ENCODE peak calls at places on chromosomes 13 and 19, in five cellular contexts. N, M, P, I and G are unnamed samples.
A peak's percentile ranks its signal among the peaks of the same experiment; 100 is the strongest.

GRCh38 chr19:16442386-16443276 is 29.1 kb downstream of the EPS15L1 start:
- DNase-seq in N (no peak), M (no peak), P (no peak), I (no peak), G (no peak)

GRCh38 chr19:5889288-5889971 is 14.2 kb downstream of the NDUFA11 start:
- DNase-seq in N (no peak), M (no peak), P (peak; percentile 51), I (peak; percentile 29), G (peak; percentile 83)

GRCh38 chr13:99907038-99907437 is 64.5 kb downstream of the ZIC5 start:
- DNase-seq in N (no peak), M (no peak), P (no peak), I (no peak), G (no peak)

GRCh38 chr13:111210082-111210481 is 95.0 kb downstream of the ARHGEF7 start:
- DNase-seq in N (no peak), M (no peak), P (no peak), I (no peak), G (peak; percentile 85)

GRCh38 chr19:6065685-6066365 is 44.5 kb downstream of the RFX2 start:
- DNase-seq in N (peak; percentile 29), M (peak; percentile 71), P (peak; percentile 85), I (no peak), G (peak; percentile 69)

GRCh38 chr13:48478401-48478800 is 54.5 kb downstream of the RCBTB2 start:
- DNase-seq in N (no peak), M (no peak), P (peak; percentile 25), I (peak; percentile 30), G (no peak)

GRCh38 chr19:15324791-15325519 is 7.4 kb downstream of the BRD4 start:
- DNase-seq in N (no peak), M (no peak), P (no peak), I (no peak), G (no peak)

GRCh38 chr13:48400820-48401219 is 12.1 kb downstream of the LPAR6 start:
- DNase-seq in N (no peak), M (no peak), P (peak; percentile 80), I (peak; percentile 69), G (peak; percentile 15)

GRCh38 chr13:44921931-44922758 is 67.1 kb downstream of the NUFIP1 start:
- DNase-seq in N (no peak), M (no peak), P (peak; percentile 95), I (peak; percentile 100), G (peak; percentile 85)

GRCh38 chr13:22960827-22961226 is 220.0 kb upstream of the SGCG start:
- DNase-seq in N (no peak), M (no peak), P (no peak), I (no peak), G (no peak)

GRCh38 chr13:23672616-23673015 is 102.4 kb downstream of the TNFRSF19 start:
- DNase-seq in N (no peak), M (no peak), P (no peak), I (peak; percentile 80), G (no peak)

GRCh38 chr19:45768644-45769053 is 403 bp downstream of the SIX5 start:
- DNase-seq in N (peak; percentile 63), M (peak; percentile 51), P (peak; percentile 81), I (peak; percentile 55), G (peak; percentile 95)

GRCh38 chr19:53466726-53467125 is 807 bp upstream of the ZNF813 start:
- DNase-seq in N (no peak), M (no peak), P (peak; percentile 18), I (no peak), G (peak; percentile 60)

GRCh38 chr13:107799001-107799400 is 416.3 kb downstream of the LIG4 start:
- DNase-seq in N (no peak), M (no peak), P (peak; percentile 50), I (no peak), G (no peak)

GRCh38 chr19:13764101-13764807 is at the start of gene MRI1:
- DNase-seq in N (peak; percentile 84), M (peak; percentile 67), P (peak; percentile 82), I (peak; percentile 72), G (peak; percentile 99)

GRCh38 chr13:34156841-34157365 is 339.0 kb downstream of the RFC3 start:
- DNase-seq in N (peak; percentile 5), M (no peak), P (peak; percentile 98), I (peak; percentile 83), G (peak; percentile 45)

GRCh38 chr13:29886446-29886845 is 36.0 kb upstream of the UBL3 start:
- DNase-seq in N (no peak), M (no peak), P (no peak), I (no peak), G (no peak)

GRCh38 chr19:4633140-4633967 is 6.0 kb upstream of the TNFAIP8L1 start:
- DNase-seq in N (peak; percentile 48), M (peak; percentile 79), P (peak; percentile 68), I (peak; percentile 68), G (peak; percentile 93)

GRCh38 chr19:50548191-50549058 is 19.8 kb downstream of the LRRC4B start:
- DNase-seq in N (no peak), M (no peak), P (no peak), I (no peak), G (peak; percentile 77)
- H3K79me2 ChIP-seq in N (no peaks in the 10 kb centered on the region), M (no peaks in the 10 kb centered on the region), P (no peaks in the 10 kb centered on the region), I (no peaks in the 10 kb centered on the region), G (no peaks in the 10 kb centered on the region)

DNA sequence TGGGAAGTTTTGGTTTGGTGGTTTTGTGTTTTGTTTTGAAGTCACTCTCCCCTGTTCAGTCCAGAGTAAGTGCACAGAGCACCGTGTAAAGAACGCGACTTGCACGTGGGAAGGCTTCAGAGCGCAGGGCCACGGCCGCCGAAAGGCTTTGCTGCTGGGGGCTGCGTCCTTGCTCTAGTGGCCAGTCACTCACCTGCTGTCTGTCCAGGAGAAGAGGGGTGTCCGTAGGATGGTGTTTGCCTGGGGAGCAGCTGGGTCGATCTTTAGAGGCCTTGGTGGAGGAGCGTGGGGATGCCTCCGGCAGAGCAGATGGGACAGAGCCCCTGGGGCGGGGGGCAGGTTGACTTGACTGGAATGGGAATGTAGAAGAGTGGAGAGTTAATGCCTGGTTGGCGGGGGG is 116.6 kb upstream of the MCF2L start:
- DNase-seq in N (no peak), M (no peak), P (no peak), I (no peak), G (no peak)
- H4K20me1 ChIP-seq in N (no peaks in the 10 kb centered on the region), M (peaks cover 4% of the 10 kb centered on the region), P (no peaks in the 10 kb centered on the region), I (no peaks in the 10 kb centered on the region), G (no peaks in the 10 kb centered on the region)

GRCh38 chr19:39133431-39134270 is 8.1 kb downstream of the PAK4 start:
- DNase-seq in N (no peak), M (peak; percentile 48), P (no peak), I (no peak), G (peak; percentile 75)
- H3K79me2 ChIP-seq in N (peaks cover 99% of the 10 kb centered on the region), M (peaks cover 93% of the 10 kb centered on the region), P (peaks cover 95% of the 10 kb centered on the region), I (peaks cover 75% of the 10 kb centered on the region), G (peaks cover 99% of the 10 kb centered on the region)

GRCh38 chr19:38697641-38698071 is 46.6 kb downstream of the CAPN12 start:
- DNase-seq in N (no peak), M (no peak), P (no peak), I (no peak), G (peak; percentile 73)
- H4K20me1 ChIP-seq in N (peaks cover 82% of the 10 kb centered on the region), M (peaks cover 30% of the 10 kb centered on the region), P (no peaks in the 10 kb centered on the region), I (no peaks in the 10 kb centered on the region), G (peaks cover 72% of the 10 kb centered on the region)

GRCh38 chr13:32629866-32630265 is 43.6 kb downstream of the PDS5B start:
- DNase-seq in N (no peak), M (no peak), P (no peak), I (no peak), G (no peak)
- H3K79me2 ChIP-seq in N (peaks cover 100% of the 10 kb centered on the region), M (peaks cover 96% of the 10 kb centered on the region), P (peaks cover 99% of the 10 kb centered on the region), I (peaks cover 46% of the 10 kb centered on the region), G (peaks cover 84% of the 10 kb centered on the region)

DNA sequence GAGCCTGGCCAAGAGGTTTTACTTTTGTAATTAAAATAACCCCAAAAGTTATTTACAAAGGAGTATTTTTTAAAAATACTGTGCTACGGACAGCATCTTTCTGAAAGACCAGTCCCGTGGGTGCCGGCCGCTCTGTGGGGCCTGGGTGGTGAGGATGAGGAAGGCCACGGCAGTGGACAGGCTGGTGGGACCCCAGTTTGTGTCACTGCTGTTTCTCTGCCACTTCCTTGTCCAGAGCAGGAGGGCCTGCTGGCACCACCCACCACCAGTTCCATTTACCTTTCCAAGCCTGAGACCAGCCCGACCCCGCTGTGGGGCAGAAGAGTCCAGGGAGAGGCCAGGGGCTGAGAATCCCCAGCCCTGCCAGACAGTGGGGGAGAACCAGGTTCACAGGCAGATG is 23.8 kb downstream of the ELAVL1 start:
- DNase-seq in N (no peak), M (no peak), P (no peak), I (no peak), G (peak; percentile 45)
- H4K20me1 ChIP-seq in N (peaks cover 98% of the 10 kb centered on the region), M (peaks cover 30% of the 10 kb centered on the region), P (peaks cover 12% of the 10 kb centered on the region), I (no peaks in the 10 kb centered on the region), G (peaks cover 59% of the 10 kb centered on the region)

GRCh38 chr13:114055766-114056165 is 76.7 kb downstream of the RASA3 start:
- DNase-seq in N (no peak), M (no peak), P (no peak), I (no peak), G (no peak)

GRCh38 chr13:114059428-114059827 is 73.0 kb downstream of the RASA3 start:
- DNase-seq in N (no peak), M (no peak), P (no peak), I (no peak), G (no peak)

GRCh38 chr13:114056205-114057013 is 76.0 kb downstream of the RASA3 start:
- DNase-seq in N (no peak), M (no peak), P (no peak), I (no peak), G (no peak)

GRCh38 chr13:114058051-114058867 is 74.2 kb downstream of the RASA3 start:
- DNase-seq in N (no peak), M (no peak), P (no peak), I (no peak), G (no peak)

GRCh38 chr13:114057131-114058050 is 75.0 kb downstream of the RASA3 start:
- DNase-seq in N (no peak), M (no peak), P (no peak), I (no peak), G (peak; percentile 86)
- H3K79me2 ChIP-seq in N (peaks cover 75% of the 10 kb centered on the region), M (no peaks in the 10 kb centered on the region), P (peaks cover 100% of the 10 kb centered on the region), I (peaks cover 88% of the 10 kb centered on the region), G (peaks cover 97% of the 10 kb centered on the region)

DNA sequence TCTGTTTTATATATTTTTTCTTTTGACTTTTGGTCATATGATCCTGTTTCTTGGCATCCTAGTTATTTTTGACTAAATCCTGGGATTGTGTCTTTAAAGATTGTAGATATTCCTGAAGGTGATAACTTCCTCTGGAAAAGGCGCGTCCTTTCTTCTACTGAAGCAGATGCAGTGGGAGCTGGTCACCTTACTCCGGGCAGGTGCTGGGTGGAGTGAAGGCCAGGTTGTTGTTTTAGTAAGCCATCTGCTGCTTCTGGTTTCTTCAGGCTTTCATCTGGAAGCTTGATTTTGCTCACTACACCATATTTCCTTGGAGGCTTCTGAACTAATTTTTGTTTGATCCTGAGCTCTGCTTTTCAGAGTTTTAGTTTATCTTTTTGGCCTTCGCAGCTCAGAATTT is 21.5 kb downstream of the URI1 start:
- DNase-seq in N (no peak), M (no peak), P (no peak), I (no peak), G (no peak)
- H4K20me1 ChIP-seq in N (peaks cover 79% of the 10 kb centered on the region), M (peaks cover 36% of the 10 kb centered on the region), P (peaks cover 32% of the 10 kb centered on the region), I (no peaks in the 10 kb centered on the region), G (peaks cover 26% of the 10 kb centered on the region)

GRCh38 chr19:41718761-41719160 is 10.3 kb downstream of the CEACAM5 start:
- DNase-seq in N (no peak), M (no peak), P (no peak), I (no peak), G (no peak)
- H3K79me2 ChIP-seq in N (no peaks in the 10 kb centered on the region), M (no peaks in the 10 kb centered on the region), P (no peaks in the 10 kb centered on the region), I (no peaks in the 10 kb centered on the region), G (no peaks in the 10 kb centered on the region)

GRCh38 chr19:575527-576506 is 3.4 kb downstream of the BSG start:
- DNase-seq in N (no peak), M (peak; percentile 18), P (peak; percentile 88), I (peak; percentile 52), G (peak; percentile 97)
- H4K20me1 ChIP-seq in N (peaks cover 73% of the 10 kb centered on the region), M (peaks cover 55% of the 10 kb centered on the region), P (no peaks in the 10 kb centered on the region), I (no peaks in the 10 kb centered on the region), G (peaks cover 68% of the 10 kb centered on the region)